ENCODE peak calls at places on chromosome 4, in five cellular contexts. D is H1, B is A549, L is K562, F is GM12878. K is an unnamed sample.

GRCh38 chr4:74931386-74931785 is 1.5 kb upstream of the PARM1 start:
- DNase-seq in F (no peak), D (no peak), L (no peak), B (no peak), K (no peak)

GRCh38 chr4:168654206-168655174 is 157.6 kb downstream of the PALLD start:
- DNase-seq in F (no peak), L (no peak), B (no peak), D (no peak), K (no peak)

GRCh38 chr4:113146876-113147358 is 97.5 kb downstream of the ANK2 start:
- DNase-seq in D (no peak), F (peak; percentile 16), L (no peak), B (no peak), K (peak; percentile 73)

GRCh38 chr4:176902710-176903323 is 110.1 kb upstream of the VEGFC start:
- DNase-seq in B (no peak), D (no peak), F (peak; percentile 53), L (no peak), K (no peak)

GRCh38 chr4:35734381-35735098 is 509.8 kb downstream of the ARAP2 start:
- DNase-seq in F (no peak), L (no peak), D (no peak), B (no peak), K (no peak)

GRCh38 chr4:26161030-26161824 is 159.6 kb upstream of the RBPJ start:
- DNase-seq in D (no peak), B (no peak), L (no peak), F (no peak), K (peak; percentile 29)

GRCh38 chr4:54094449-54094848 is 5.5 kb upstream of the GSX2 start:
- DNase-seq in F (no peak), D (no peak), B (no peak), L (no peak), K (no peak)

GRCh38 chr4:125115941-125116340 is 198.8 kb upstream of the FAT4 start:
- DNase-seq in D (no peak), F (no peak), L (no peak), B (peak; percentile 2), K (no peak)

GRCh38 chr4:47410271-47410670 is 53.2 kb downstream of the COMMD8 start:
- DNase-seq in D (no peak), F (no peak), L (no peak), B (no peak), K (no peak)

GRCh38 chr4:103075435-103075893 is 1.1 kb downstream of the SLC9B2 start:
- DNase-seq in F (no peak), L (no peak), D (no peak), B (no peak), K (peak; percentile 96)

GRCh38 chr4:1368421-1369090 is 21.5 kb downstream of the UVSSA start:
- DNase-seq in B (no peak), F (no peak), D (no peak), L (no peak), K (no peak)

GRCh38 chr4:34649716-34650115 is 1594.6 kb downstream of the ARAP2 start:
- DNase-seq in F (no peak), D (no peak), L (no peak), B (no peak), K (no peak)

GRCh38 chr4:68011684-68012083 is 48.4 kb upstream of the TMPRSS11A start:
- DNase-seq in F (no peak), D (no peak), B (no peak), L (no peak), K (no peak)

GRCh38 chr4:181194096-181194495 is 1049.1 kb upstream of the TENM3 start:
- DNase-seq in L (no peak), D (no peak), B (no peak), F (no peak), K (no peak)

GRCh38 chr4:105946771-105947170 is 51.5 kb downstream of the NPNT start:
- DNase-seq in F (no peak), L (no peak), D (no peak), B (no peak), K (no peak)
- H3K4me2 ChIP-seq in F (no peak overlapping the region), L (no peak overlapping the region), D (no peak overlapping the region), B (no peak overlapping the region), K (no peak overlapping the region)

DNA sequence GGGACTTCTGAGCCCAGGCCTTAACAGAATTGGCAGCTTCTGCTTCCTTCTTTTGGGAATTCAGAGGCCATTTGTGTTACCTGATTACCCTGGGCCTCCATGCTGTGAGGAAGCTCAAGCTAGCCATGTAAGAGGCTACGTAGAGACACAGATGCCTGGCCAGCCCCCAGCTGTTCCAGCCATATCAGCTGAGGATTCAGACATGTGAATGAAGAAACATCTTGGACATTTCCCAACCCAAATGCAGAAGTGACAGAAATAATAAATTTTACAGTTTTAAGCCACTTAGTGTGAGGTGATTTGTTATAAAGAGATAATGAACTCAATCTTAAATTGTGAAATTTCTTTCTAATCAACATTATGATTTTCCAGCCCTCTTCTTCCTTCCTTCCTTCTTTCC is 18.7 kb upstream of the ZNF827 start:
- DNase-seq in F (no peak), D (no peak), L (no peak), B (no peak), K (no peak)
- TF ChIP-seq KDM1A in F (no peak), D (no peak), L (no peak), B (no peak), K (no peak)

GRCh38 chr4:153476829-153477574 is 10.8 kb downstream of the TMEM131L start:
- DNase-seq in F (no peak), L (no peak), D (no peak), B (no peak), K (no peak)

GRCh38 chr4:153471691-153472080 is 5.5 kb downstream of the TMEM131L start:
- DNase-seq in F (no peak), D (no peak), L (no peak), B (no peak), K (no peak)

GRCh38 chr4:153472122-153473037 is 6.2 kb downstream of the TMEM131L start:
- DNase-seq in D (no peak), L (no peak), B (no peak), F (peak; percentile 81), K (no peak)

GRCh38 chr4:153479118-153479517 is 13.0 kb downstream of the TMEM131L start:
- DNase-seq in F (no peak), B (no peak), D (no peak), L (no peak), K (no peak)

DNA sequence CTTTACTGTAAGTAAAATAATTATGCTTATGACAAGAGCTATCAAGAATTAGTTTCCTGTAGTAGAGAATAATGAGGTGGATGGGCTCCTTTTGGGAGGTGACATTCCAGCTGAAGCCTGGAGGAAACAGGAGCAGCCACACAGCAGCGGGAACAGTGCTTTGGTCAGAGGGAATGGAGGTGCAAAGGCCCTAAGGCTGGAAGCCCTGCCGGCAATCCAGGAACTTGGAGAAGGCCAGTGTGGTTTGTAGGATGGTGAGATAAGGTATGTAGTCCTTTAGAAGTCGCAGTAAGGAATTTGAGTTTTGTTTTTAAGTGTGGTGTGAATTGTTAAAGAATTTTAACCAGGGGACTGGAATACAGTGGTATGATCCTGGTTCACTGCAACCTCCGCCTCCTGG is 8.1 kb downstream of the TMEM131L start:
- DNase-seq in L (no peak), F (no peak), B (no peak), D (no peak), K (no peak)
- H3K4me2 ChIP-seq in L (no peak overlapping the region), F (peak overlapping the region; percentile 39), B (no peak overlapping the region), D (no peak overlapping the region), K (no peak overlapping the region)

DNA sequence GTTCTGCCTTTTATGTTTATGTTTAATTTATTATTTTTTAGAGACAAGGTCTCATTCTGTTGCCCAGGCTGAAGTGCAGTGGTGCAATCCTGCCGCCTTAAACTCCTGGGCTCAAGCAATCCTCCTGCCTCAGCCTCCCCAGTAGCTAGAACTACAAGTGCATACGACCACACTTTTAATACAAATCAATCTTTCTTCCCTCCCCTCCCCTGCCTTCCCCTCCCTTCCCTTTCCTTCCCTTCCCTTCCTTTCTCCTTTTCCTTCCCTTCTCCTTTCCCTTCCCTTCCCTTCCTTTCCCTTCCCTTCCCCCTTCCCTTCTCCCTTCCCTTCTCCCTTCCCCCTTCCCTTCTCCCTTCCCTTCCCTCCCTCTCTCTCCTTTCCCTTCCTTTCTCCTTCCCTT is 26.6 kb downstream of the PRIMPOL start:
- DNase-seq in L (no peak), F (no peak), B (no peak), D (no peak), K (no peak)
- TF ChIP-seq KDM1A in L (no peak), F (no peak), B (no peak), D (no peak), K (no peak)

GRCh38 chr4:24279492-24279891 is 304.9 kb downstream of the DHX15 start:
- DNase-seq in D (no peak), L (no peak), F (no peak), B (no peak), K (no peak)
- H3K4me2 ChIP-seq in D (no peak overlapping the region), L (no peak overlapping the region), F (no peak overlapping the region), B (no peak overlapping the region), K (no peak overlapping the region)

DNA sequence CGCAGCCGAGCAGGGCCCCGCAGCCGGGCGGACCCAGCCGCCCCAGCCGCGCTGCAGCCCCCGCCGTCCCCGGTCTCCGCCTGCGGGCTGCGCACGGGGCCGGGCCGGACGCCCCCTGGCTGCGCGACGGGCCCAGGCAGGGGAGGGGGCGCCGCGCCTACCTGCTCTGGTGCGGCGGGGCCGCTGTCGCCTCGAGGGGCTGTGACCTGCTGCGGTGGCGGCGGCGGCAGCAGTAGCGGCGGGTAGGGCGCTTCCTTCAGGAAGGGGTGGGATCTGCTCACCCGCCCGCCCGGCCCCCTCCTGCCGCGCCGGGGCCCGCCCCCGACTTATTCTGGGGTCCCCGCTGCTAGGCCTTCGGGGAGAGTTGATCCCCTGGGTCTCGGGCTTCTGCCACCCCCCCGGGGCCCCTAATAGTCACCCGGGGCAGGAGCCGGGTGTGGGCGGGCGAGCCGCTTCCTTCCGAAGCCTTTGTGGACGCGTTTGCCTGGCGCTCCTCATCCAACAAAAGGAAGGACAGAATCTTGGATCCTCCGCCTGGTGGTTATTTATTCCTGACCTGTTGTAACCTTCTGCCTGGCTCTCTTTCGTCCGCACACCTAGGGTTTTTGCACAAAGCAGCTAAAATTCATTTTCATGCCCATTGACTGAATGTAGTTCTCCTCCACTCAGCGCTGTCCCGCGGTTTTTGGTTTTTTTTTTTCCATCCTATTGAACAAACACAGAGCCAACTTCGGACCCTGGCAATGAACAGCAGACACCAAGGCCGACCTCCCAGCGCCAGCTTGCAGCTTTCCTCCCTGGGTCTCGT is at the start of gene TMEM150C:
- DNase-seq in L (no peak), F (no peak), B (peak; percentile 45), D (no peak), K (no peak)
- TF ChIP-seq KDM1A in L (no peak), F (no peak), B (no peak), D (no peak), K (no peak)

GRCh38 chr4:24657768-24658617 is 73.6 kb upstream of the DHX15 start:
- DNase-seq in F (peak; percentile 80), L (no peak), B (peak; percentile 51), D (no peak), K (peak; percentile 73)

GRCh38 chr4:24655326-24655725 is 71.0 kb upstream of the DHX15 start:
- DNase-seq in F (no peak), L (no peak), D (no peak), B (no peak), K (no peak)

GRCh38 chr4:24655971-24656370 is 71.6 kb upstream of the DHX15 start:
- DNase-seq in L (no peak), F (no peak), D (no peak), B (no peak), K (no peak)

GRCh38 chr4:24659241-24659961 is 75.0 kb upstream of the DHX15 start:
- DNase-seq in B (no peak), L (no peak), D (no peak), F (no peak), K (no peak)

GRCh38 chr4:24656906-24657305 is 72.6 kb upstream of the DHX15 start:
- DNase-seq in D (no peak), L (no peak), F (no peak), B (no peak), K (no peak)
- H3K4me2 ChIP-seq in D (no peak overlapping the region), L (no peak overlapping the region), F (no peak overlapping the region), B (peak overlapping the region; percentile 62), K (no peak overlapping the region)

GRCh38 chr4:72557021-72557420 is 12.0 kb downstream of the ADAMTS3 start:
- DNase-seq in D (no peak), B (no peak), L (no peak), F (no peak), K (no peak)
- TF ChIP-seq KDM1A in D (no peak), B (no peak), L (no peak), F (no peak), K (no peak)